ENCODE peak calls at places on chromosomes 12 and 14, in six cellular contexts. One of them, this sample, is unnamed.

GRCh38 chr12:57340104-57340503 is 89.1 kb upstream of the STAC3 start:
- DNase-seq in HL-60: peak
- DNase-seq in stimulated activated naive B cell treated with anti-CD40 and anti-IgM and Interleukin-4, amounts not matched to agents 10 μg/mL and 1 μg/mL and 100 μg/mL, for 72 hours: no peak
- DNase-seq in T-helper 2 cell: no peak
- DNase-seq in activated CD8-positive, alpha-beta T cell treated with anti-CD3 and anti-CD28 coated beads for 36 hours: no peak
- DNase-seq in naive B cell: no peak
- DNase-seq in this sample: peak

GRCh38 chr12:95208678-95209077 is 8.6 kb downstream of the FGD6 start:
- DNase-seq in HL-60: no peak
- DNase-seq in stimulated activated naive B cell treated with anti-CD40 and anti-IgM and Interleukin-4, amounts not matched to agents 10 μg/mL and 1 μg/mL and 100 μg/mL, for 72 hours: no peak
- DNase-seq in T-helper 2 cell: no peak
- DNase-seq in activated CD8-positive, alpha-beta T cell treated with anti-CD3 and anti-CD28 coated beads for 36 hours: no peak
- DNase-seq in naive B cell: no peak
- DNase-seq in this sample: no peak

GRCh38 chr12:30533518-30533917 is 162.2 kb downstream of the IPO8 start:
- DNase-seq in HL-60: no peak
- DNase-seq in stimulated activated naive B cell treated with anti-CD40 and anti-IgM and Interleukin-4, amounts not matched to agents 10 μg/mL and 1 μg/mL and 100 μg/mL, for 72 hours: no peak
- DNase-seq in T-helper 2 cell: no peak
- DNase-seq in activated CD8-positive, alpha-beta T cell treated with anti-CD3 and anti-CD28 coated beads for 36 hours: no peak
- DNase-seq in naive B cell: no peak
- DNase-seq in this sample: no peak

GRCh38 chr12:7130791-7131501 is 775 bp downstream of the CLSTN3 start:
- DNase-seq in HL-60: no peak
- DNase-seq in stimulated activated naive B cell treated with anti-CD40 and anti-IgM and Interleukin-4, amounts not matched to agents 10 μg/mL and 1 μg/mL and 100 μg/mL, for 72 hours: peak
- DNase-seq in T-helper 2 cell: no peak
- DNase-seq in activated CD8-positive, alpha-beta T cell treated with anti-CD3 and anti-CD28 coated beads for 36 hours: peak
- DNase-seq in naive B cell: peak
- DNase-seq in this sample: peak

GRCh38 chr12:120774169-120774916 is 48.7 kb downstream of the ACADS start:
- DNase-seq in HL-60: no peak
- DNase-seq in stimulated activated naive B cell treated with anti-CD40 and anti-IgM and Interleukin-4, amounts not matched to agents 10 μg/mL and 1 μg/mL and 100 μg/mL, for 72 hours: no peak
- DNase-seq in T-helper 2 cell: no peak
- DNase-seq in activated CD8-positive, alpha-beta T cell treated with anti-CD3 and anti-CD28 coated beads for 36 hours: peak
- DNase-seq in naive B cell: no peak
- DNase-seq in this sample: no peak

GRCh38 chr14:66032800-66033199 is 453.4 kb upstream of the CCDC196 start:
- DNase-seq in HL-60: no peak
- DNase-seq in stimulated activated naive B cell treated with anti-CD40 and anti-IgM and Interleukin-4, amounts not matched to agents 10 μg/mL and 1 μg/mL and 100 μg/mL, for 72 hours: no peak
- DNase-seq in T-helper 2 cell: no peak
- DNase-seq in activated CD8-positive, alpha-beta T cell treated with anti-CD3 and anti-CD28 coated beads for 36 hours: no peak
- DNase-seq in naive B cell: no peak
- DNase-seq in this sample: no peak

GRCh38 chr14:91303091-91303923 is 58.8 kb upstream of the GPR68 start:
- DNase-seq in HL-60: peak
- DNase-seq in stimulated activated naive B cell treated with anti-CD40 and anti-IgM and Interleukin-4, amounts not matched to agents 10 μg/mL and 1 μg/mL and 100 μg/mL, for 72 hours: peak
- DNase-seq in T-helper 2 cell: peak
- DNase-seq in activated CD8-positive, alpha-beta T cell treated with anti-CD3 and anti-CD28 coated beads for 36 hours: peak
- DNase-seq in naive B cell: no peak
- DNase-seq in this sample: peak

GRCh38 chr12:4664111-4664510 is 15.2 kb downstream of the NDUFA9 start:
- DNase-seq in HL-60: no peak
- DNase-seq in stimulated activated naive B cell treated with anti-CD40 and anti-IgM and Interleukin-4, amounts not matched to agents 10 μg/mL and 1 μg/mL and 100 μg/mL, for 72 hours: no peak
- DNase-seq in T-helper 2 cell: no peak
- DNase-seq in activated CD8-positive, alpha-beta T cell treated with anti-CD3 and anti-CD28 coated beads for 36 hours: no peak
- DNase-seq in naive B cell: no peak
- DNase-seq in this sample: no peak

GRCh38 chr14:76564471-76565119 is 188.7 kb downstream of the ESRRB start:
- DNase-seq in HL-60: no peak
- DNase-seq in stimulated activated naive B cell treated with anti-CD40 and anti-IgM and Interleukin-4, amounts not matched to agents 10 μg/mL and 1 μg/mL and 100 μg/mL, for 72 hours: no peak
- DNase-seq in T-helper 2 cell: no peak
- DNase-seq in activated CD8-positive, alpha-beta T cell treated with anti-CD3 and anti-CD28 coated beads for 36 hours: no peak
- DNase-seq in naive B cell: no peak
- DNase-seq in this sample: peak

GRCh38 chr14:51929156-51929555 is 60.2 kb upstream of the RTRAF start:
- DNase-seq in HL-60: no peak
- DNase-seq in stimulated activated naive B cell treated with anti-CD40 and anti-IgM and Interleukin-4, amounts not matched to agents 10 μg/mL and 1 μg/mL and 100 μg/mL, for 72 hours: no peak
- DNase-seq in T-helper 2 cell: no peak
- DNase-seq in activated CD8-positive, alpha-beta T cell treated with anti-CD3 and anti-CD28 coated beads for 36 hours: no peak
- DNase-seq in naive B cell: no peak
- DNase-seq in this sample: no peak

GRCh38 chr14:71588028-71588427 is 344.2 kb upstream of the RGS6 start:
- DNase-seq in HL-60: no peak
- DNase-seq in stimulated activated naive B cell treated with anti-CD40 and anti-IgM and Interleukin-4, amounts not matched to agents 10 μg/mL and 1 μg/mL and 100 μg/mL, for 72 hours: no peak
- DNase-seq in T-helper 2 cell: no peak
- DNase-seq in activated CD8-positive, alpha-beta T cell treated with anti-CD3 and anti-CD28 coated beads for 36 hours: no peak
- DNase-seq in naive B cell: no peak
- DNase-seq in this sample: no peak

GRCh38 chr12:122563361-122563760 is 36.3 kb downstream of the KNTC1 start:
- DNase-seq in HL-60: no peak
- DNase-seq in stimulated activated naive B cell treated with anti-CD40 and anti-IgM and Interleukin-4, amounts not matched to agents 10 μg/mL and 1 μg/mL and 100 μg/mL, for 72 hours: no peak
- DNase-seq in T-helper 2 cell: no peak
- DNase-seq in activated CD8-positive, alpha-beta T cell treated with anti-CD3 and anti-CD28 coated beads for 36 hours: no peak
- DNase-seq in naive B cell: no peak
- DNase-seq in this sample: no peak

GRCh38 chr14:46250113-46250703 is 401.4 kb downstream of the RPL10L start:
- DNase-seq in HL-60: no peak
- DNase-seq in stimulated activated naive B cell treated with anti-CD40 and anti-IgM and Interleukin-4, amounts not matched to agents 10 μg/mL and 1 μg/mL and 100 μg/mL, for 72 hours: no peak
- DNase-seq in T-helper 2 cell: no peak
- DNase-seq in activated CD8-positive, alpha-beta T cell treated with anti-CD3 and anti-CD28 coated beads for 36 hours: no peak
- DNase-seq in naive B cell: no peak
- DNase-seq in this sample: peak

GRCh38 chr12:65532162-65532561 is 253.7 kb downstream of the MSRB3 start:
- DNase-seq in HL-60: no peak
- DNase-seq in stimulated activated naive B cell treated with anti-CD40 and anti-IgM and Interleukin-4, amounts not matched to agents 10 μg/mL and 1 μg/mL and 100 μg/mL, for 72 hours: no peak
- DNase-seq in T-helper 2 cell: no peak
- DNase-seq in activated CD8-positive, alpha-beta T cell treated with anti-CD3 and anti-CD28 coated beads for 36 hours: no peak
- DNase-seq in naive B cell: no peak
- DNase-seq in this sample: no peak

GRCh38 chr12:123126294-123127144 is 24.4 kb downstream of the PITPNM2 start:
- DNase-seq in HL-60: no peak
- DNase-seq in stimulated activated naive B cell treated with anti-CD40 and anti-IgM and Interleukin-4, amounts not matched to agents 10 μg/mL and 1 μg/mL and 100 μg/mL, for 72 hours: no peak
- DNase-seq in T-helper 2 cell: no peak
- DNase-seq in activated CD8-positive, alpha-beta T cell treated with anti-CD3 and anti-CD28 coated beads for 36 hours: no peak
- DNase-seq in naive B cell: no peak
- DNase-seq in this sample: peak

GRCh38 chr12:130827432-130827831 is 11.6 kb downstream of the STX2 start:
- DNase-seq in HL-60: no peak
- DNase-seq in stimulated activated naive B cell treated with anti-CD40 and anti-IgM and Interleukin-4, amounts not matched to agents 10 μg/mL and 1 μg/mL and 100 μg/mL, for 72 hours: no peak
- DNase-seq in T-helper 2 cell: no peak
- DNase-seq in activated CD8-positive, alpha-beta T cell treated with anti-CD3 and anti-CD28 coated beads for 36 hours: peak
- DNase-seq in naive B cell: no peak
- DNase-seq in this sample: no peak

GRCh38 chr14:81031488-81031887 is 76.1 kb downstream of the TSHR start:
- DNase-seq in HL-60: no peak
- DNase-seq in stimulated activated naive B cell treated with anti-CD40 and anti-IgM and Interleukin-4, amounts not matched to agents 10 μg/mL and 1 μg/mL and 100 μg/mL, for 72 hours: no peak
- DNase-seq in T-helper 2 cell: no peak
- DNase-seq in activated CD8-positive, alpha-beta T cell treated with anti-CD3 and anti-CD28 coated beads for 36 hours: no peak
- DNase-seq in naive B cell: no peak
- DNase-seq in this sample: no peak

GRCh38 chr12:108804361-108804949 is 52.9 kb downstream of the SSH1 start:
- DNase-seq in HL-60: peak
- DNase-seq in stimulated activated naive B cell treated with anti-CD40 and anti-IgM and Interleukin-4, amounts not matched to agents 10 μg/mL and 1 μg/mL and 100 μg/mL, for 72 hours: no peak
- DNase-seq in T-helper 2 cell: no peak
- DNase-seq in activated CD8-positive, alpha-beta T cell treated with anti-CD3 and anti-CD28 coated beads for 36 hours: no peak
- DNase-seq in naive B cell: no peak
- DNase-seq in this sample: no peak

This sample was measured in NB4.